ENCODE peak calls at places on chromosomes 16 and 17, in eight cellular contexts. M, T, X, G, Z, H, B and P are unnamed samples.

GRCh38 chr16:15598648-15599190 is 44.2 kb downstream of the MARF1 start:
- DNase-seq in Z (no peak), X (no peak), H (no peak), G (no peak), M (no peak), B (no peak), T (no peak), P (no peak)

GRCh38 chr17:42121066-42121769 is at the start of gene KAT2A:
- DNase-seq in B (peak), X (peak), Z (peak), T (peak), H (peak), G (peak), M (peak), P (peak)

GRCh38 chr16:73473713-73474112 is 425.8 kb upstream of the ZFHX3 start:
- DNase-seq in M (no peak), X (no peak), G (no peak), B (no peak), Z (no peak), H (no peak), T (no peak), P (no peak)

GRCh38 chr16:72990003-72990521 is 57.9 kb downstream of the ZFHX3 start:
- DNase-seq in T (peak), X (no peak), M (no peak), Z (no peak), G (peak), B (no peak), H (peak), P (no peak)

GRCh38 chr17:57481901-57482300 is 225.6 kb downstream of the MSI2 start:
- DNase-seq in G (peak), Z (no peak), B (no peak), H (no peak), M (no peak), X (no peak), T (peak), P (no peak)

GRCh38 chr16:66925322-66925840 is at the start of gene RRAD:
- DNase-seq in M (no peak), T (no peak), G (peak), B (peak), Z (no peak), H (no peak), X (peak), P (no peak)

GRCh38 chr16:88731699-88732098 is 25.4 kb downstream of the CTU2 start:
- DNase-seq in H (no peak), G (peak), X (no peak), M (no peak), Z (no peak), T (no peak), B (no peak), P (no peak)

GRCh38 chr16:21987498-21987897 is 13.4 kb downstream of the PDZD9 start:
- DNase-seq in Z (no peak), T (no peak), M (no peak), X (no peak), H (no peak), G (no peak), B (no peak), P (no peak)

GRCh38 chr16:52630711-52631110 is 83.8 kb upstream of the TOX3 start:
- DNase-seq in X (no peak), G (no peak), B (no peak), H (no peak), Z (no peak), M (no peak), T (no peak), P (no peak)

GRCh38 chr17:77160032-77160876 is 19.5 kb downstream of the SEC14L1 start:
- DNase-seq in X (no peak), T (no peak), Z (no peak), H (no peak), G (no peak), B (no peak), M (no peak), P (no peak)

GRCh38 chr17:60047590-60047989 is 31.1 kb downstream of the HEATR6 start:
- DNase-seq in M (no peak), B (no peak), T (no peak), H (no peak), X (no peak), G (no peak), Z (no peak), P (no peak)

GRCh38 chr16:12253731-12254130 is 277.2 kb downstream of the SNX29 start:
- DNase-seq in X (no peak), G (no peak), M (no peak), T (no peak), H (no peak), Z (no peak), B (no peak), P (no peak)

GRCh38 chr16:65453646-65454045 is 331.8 kb upstream of the CDH11 start:
- DNase-seq in X (no peak), M (no peak), Z (no peak), B (no peak), T (no peak), H (no peak), G (no peak), P (no peak)

GRCh38 chr16:3642397-3643094 is 11.9 kb upstream of the DNASE1 start:
- DNase-seq in T (no peak), B (no peak), H (peak), M (peak), G (peak), X (no peak), Z (peak), P (no peak)

GRCh38 chr17:32626371-32626770 is 139.6 kb downstream of the CDK5R1 start:
- DNase-seq in X (no peak), Z (no peak), M (no peak), G (no peak), H (no peak), T (no peak), B (no peak), P (no peak)

GRCh38 chr17:70099267-70099666 is 24.2 kb downstream of the KCNJ16 start:
- DNase-seq in B (no peak), H (no peak), Z (no peak), G (no peak), M (no peak), T (no peak), X (no peak), P (no peak)

GRCh38 chr17:70099884-70100283 is 24.9 kb downstream of the KCNJ16 start:
- DNase-seq in H (no peak), X (no peak), M (no peak), G (no peak), Z (no peak), T (no peak), B (no peak), P (no peak)

GRCh38 chr17:70102531-70102930 is 27.5 kb downstream of the KCNJ16 start:
- DNase-seq in X (no peak), T (no peak), B (no peak), M (no peak), Z (no peak), G (peak), H (no peak), P (no peak)

GRCh38 chr17:70098030-70098429 is 23.0 kb downstream of the KCNJ16 start:
- DNase-seq in T (no peak), M (no peak), B (no peak), Z (no peak), G (no peak), H (no peak), X (no peak), P (no peak)

DNA sequence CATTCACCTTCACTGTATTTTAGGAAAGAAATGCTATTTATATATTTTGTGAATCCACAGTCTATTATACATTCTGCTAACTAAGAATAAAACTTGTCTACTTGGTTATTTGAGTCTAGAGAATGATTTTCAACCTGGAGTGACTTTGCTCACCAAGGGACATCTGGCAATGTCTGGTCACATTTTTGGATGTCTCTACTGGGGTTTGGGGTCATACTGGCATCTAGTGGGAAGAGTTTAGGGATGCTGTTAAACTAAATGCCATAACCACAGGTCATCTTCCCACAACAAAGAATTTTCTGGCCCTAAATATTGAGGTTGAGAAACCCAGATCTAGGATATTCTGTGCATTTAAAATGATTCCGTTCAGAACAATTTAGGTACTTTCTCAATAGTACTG is 26.0 kb downstream of the KCNJ16 start:
- DNase-seq in G (no peak), Z (no peak), T (no peak), X (no peak), B (no peak), H (no peak), M (no peak), P (no peak)
- TF ChIP-seq CTCF in G (no peak), Z (no peak), T (peak), X (no peak), B (no peak), H (no peak), M (no peak), P (no peak)

DNA sequence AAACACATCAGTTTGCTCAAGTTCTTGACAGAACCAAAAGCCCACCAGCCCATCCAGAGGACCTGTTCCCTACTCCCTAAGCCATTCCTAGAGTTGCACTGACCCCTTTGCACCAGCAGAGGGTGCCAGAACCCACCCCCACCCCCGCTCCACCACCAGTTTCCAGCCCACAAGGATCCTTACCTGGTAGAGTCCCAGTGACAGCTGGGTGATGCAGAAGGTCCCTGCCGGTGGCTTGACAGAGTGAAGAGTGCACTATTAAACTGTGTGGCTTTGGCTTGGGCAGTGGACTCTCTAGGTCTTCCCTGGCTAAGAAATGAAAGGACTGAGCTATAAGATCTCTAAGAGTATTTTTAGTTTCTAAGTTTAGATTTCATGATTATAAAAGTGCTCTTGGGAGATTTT is 73.3 kb upstream of the MTMR4 start:
- DNase-seq in H (peak), Z (no peak), G (peak), B (no peak), T (no peak), X (peak), M (peak), P (peak)
- TF ChIP-seq CTCF in H (peak), Z (peak), G (peak), B (peak), T (peak), X (peak), M (peak), P (peak)

GRCh38 chr17:75632428-75632827 is 806 bp upstream of the SMIM5 start:
- DNase-seq in G (no peak), B (peak), M (no peak), T (no peak), Z (no peak), H (no peak), X (no peak), P (no peak)

GRCh38 chr17:75631353-75631752 is 1.9 kb upstream of the SMIM5 start:
- DNase-seq in T (no peak), M (no peak), Z (no peak), B (peak), X (no peak), G (no peak), H (no peak), P (no peak)

GRCh38 chr17:75633484-75634375 is 496 bp downstream of the SMIM5 start:
- DNase-seq in H (peak), T (peak), Z (peak), G (peak), X (peak), B (peak), M (peak), P (peak)

GRCh38 chr17:75634376-75634740 is 1.1 kb downstream of the SMIM5 start:
- DNase-seq in Z (no peak), H (no peak), T (no peak), G (no peak), B (peak), M (no peak), X (no peak), P (no peak)

GRCh38 chr17:75632863-75633483 is at the start of gene SMIM5:
- DNase-seq in M (peak), H (peak), B (peak), G (peak), Z (peak), X (peak), T (peak), P (peak)
- TF ChIP-seq CTCF in M (peak), H (peak), B (peak), G (peak), Z (peak), X (peak), T (peak), P (peak)

GRCh38 chr17:51325471-51325870 is 65.1 kb downstream of the UTP18 start:
- DNase-seq in G (no peak), H (no peak), Z (no peak), X (no peak), T (no peak), M (no peak), B (no peak), P (no peak)

GRCh38 chr17:51319186-51319585 is 58.8 kb downstream of the UTP18 start:
- DNase-seq in M (no peak), T (no peak), X (no peak), G (no peak), Z (no peak), H (no peak), B (no peak), P (no peak)

GRCh38 chr17:51322390-51323029 is 62.2 kb downstream of the UTP18 start:
- DNase-seq in H (no peak), M (no peak), B (no peak), Z (no peak), G (no peak), X (no peak), T (no peak), P (no peak)
- TF ChIP-seq CTCF in H (peak), M (peak), B (no peak), Z (peak), G (no peak), X (peak), T (peak), P (peak)

GRCh38 chr16:76661691-76662090 is 384.5 kb downstream of the CNTNAP4 start:
- DNase-seq in Z (no peak), B (no peak), M (no peak), T (no peak), H (no peak), G (no peak), X (no peak), P (no peak)

GRCh38 chr16:76670125-76670857 is 393.1 kb downstream of the CNTNAP4 start:
- DNase-seq in H (no peak), M (no peak), Z (no peak), T (no peak), X (no peak), B (no peak), G (no peak), P (no peak)

GRCh38 chr16:76668207-76668725 is 391.1 kb downstream of the CNTNAP4 start:
- DNase-seq in M (no peak), G (no peak), H (no peak), Z (no peak), T (no peak), B (no peak), X (no peak), P (no peak)

GRCh38 chr16:76669288-76669687 is 392.1 kb downstream of the CNTNAP4 start:
- DNase-seq in X (no peak), B (no peak), M (no peak), H (no peak), Z (no peak), T (no peak), G (no peak), P (no peak)

DNA sequence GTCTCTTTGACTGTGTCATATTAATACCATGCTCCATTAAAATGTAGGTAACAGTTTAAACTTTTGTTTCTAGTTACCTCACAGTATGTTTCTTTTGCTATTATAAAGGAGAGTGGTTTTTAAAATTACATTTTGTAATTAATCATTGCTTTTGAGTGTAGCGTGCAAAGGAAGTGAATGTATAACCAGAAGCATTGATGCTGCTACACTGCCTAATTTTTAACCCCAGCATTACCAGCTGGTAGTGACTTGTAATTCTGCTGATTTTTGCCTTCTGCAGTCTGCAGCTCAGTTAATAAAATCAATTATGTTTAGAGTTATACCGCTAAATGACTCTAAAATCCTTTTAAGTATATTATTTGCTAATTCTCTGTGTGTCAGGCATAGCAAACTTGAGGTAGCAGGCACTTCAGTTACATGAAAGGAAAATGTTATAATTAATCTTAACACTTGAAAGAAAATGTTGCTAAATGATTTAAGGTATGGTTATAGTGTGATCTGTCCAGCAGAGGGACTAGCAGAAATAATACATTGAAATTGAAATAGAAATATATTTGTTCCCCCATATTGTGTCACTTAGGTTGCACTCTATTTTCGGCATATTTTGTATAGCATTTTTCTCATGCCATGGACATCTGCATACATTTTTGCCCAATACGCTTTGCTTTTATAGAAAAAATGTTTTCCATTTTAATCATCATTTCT is 388.5 kb downstream of the CNTNAP4 start:
- DNase-seq in B (no peak), H (no peak), G (no peak), Z (no peak), T (no peak), X (no peak), M (no peak), P (no peak)
- TF ChIP-seq CTCF in B (no peak), H (no peak), G (no peak), Z (peak), T (no peak), X (no peak), M (no peak), P (no peak)

GRCh38 chr17:11363575-11363974 is 122.6 kb downstream of the SHISA6 start:
- DNase-seq in X (no peak), Z (no peak), G (no peak), H (no peak), B (no peak), M (no peak), T (no peak), P (no peak)
- TF ChIP-seq CTCF in X (no peak), Z (no peak), G (no peak), H (no peak), B (no peak), M (no peak), T (no peak), P (no peak)

DNA sequence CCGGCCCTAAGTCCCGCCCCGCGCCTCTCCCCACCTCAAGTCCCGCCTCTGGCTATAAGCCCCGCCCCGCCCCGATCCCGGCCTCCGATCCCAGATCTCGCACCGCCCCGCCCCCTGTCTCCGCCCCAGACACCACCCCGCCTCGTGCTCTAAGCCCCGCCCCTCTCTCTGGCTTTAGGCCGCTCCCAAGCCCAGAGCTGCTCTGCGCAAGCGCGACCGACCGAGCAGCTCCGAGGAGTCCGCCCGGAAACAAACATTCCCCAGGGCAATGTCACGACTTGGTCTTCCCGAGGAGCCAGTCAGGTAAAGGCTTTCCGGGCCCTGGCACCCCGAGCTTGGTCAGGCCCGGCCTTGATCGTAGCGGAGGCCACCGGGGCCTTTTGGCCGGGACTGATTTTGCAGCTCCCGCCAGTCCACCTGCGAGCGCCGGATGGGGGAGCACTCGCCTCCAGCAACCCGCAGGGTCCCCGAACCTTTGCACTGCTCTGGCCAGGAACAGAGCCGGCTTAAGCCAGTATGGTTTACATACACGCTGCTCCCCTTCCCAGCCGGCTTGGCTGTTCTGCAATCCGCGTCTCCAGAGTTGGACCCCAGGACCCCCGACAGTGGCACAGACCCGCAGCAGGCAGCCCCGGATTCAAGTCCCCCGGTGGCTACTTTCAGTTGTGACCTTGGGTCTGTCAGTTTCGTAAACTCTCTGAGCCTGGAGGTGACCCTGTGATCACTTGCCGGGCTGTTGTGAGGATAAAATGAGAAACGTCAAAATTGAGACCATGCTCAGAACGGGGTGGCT is at the start of gene NUDT7:
- DNase-seq in T (peak), B (peak), G (peak), X (peak), Z (peak), H (peak), M (peak), P (peak)
- TF ChIP-seq CTCF in T (no peak), B (no peak), G (no peak), X (peak), Z (peak), H (peak), M (peak), P (peak)

GRCh38 chr17:69175262-69175811 is 33.6 kb upstream of the ABCA6 start:
- DNase-seq in B (no peak), T (no peak), H (no peak), G (no peak), M (no peak), Z (no peak), X (no peak), P (no peak)

GRCh38 chr17:69175812-69176517 is 34.3 kb upstream of the ABCA6 start:
- DNase-seq in M (no peak), B (no peak), X (no peak), Z (no peak), H (no peak), T (peak), G (no peak), P (no peak)

GRCh38 chr17:69179227-69179952 is 37.7 kb upstream of the ABCA6 start:
- DNase-seq in G (peak), T (no peak), H (no peak), B (no peak), X (no peak), Z (no peak), M (no peak), P (no peak)
- TF ChIP-seq CTCF in G (no peak), T (no peak), H (no peak), B (no peak), X (no peak), Z (no peak), M (no peak), P (no peak)

GRCh38 chr16:30370444-30371247 is at the start of gene TBC1D10B:
- DNase-seq in T (peak), M (peak), B (peak), H (peak), X (peak), G (peak), Z (peak), P (peak)
- TF ChIP-seq CTCF in T (peak), M (peak), B (peak), H (peak), X (peak), G (no peak), Z (peak), P (no peak)

DNA sequence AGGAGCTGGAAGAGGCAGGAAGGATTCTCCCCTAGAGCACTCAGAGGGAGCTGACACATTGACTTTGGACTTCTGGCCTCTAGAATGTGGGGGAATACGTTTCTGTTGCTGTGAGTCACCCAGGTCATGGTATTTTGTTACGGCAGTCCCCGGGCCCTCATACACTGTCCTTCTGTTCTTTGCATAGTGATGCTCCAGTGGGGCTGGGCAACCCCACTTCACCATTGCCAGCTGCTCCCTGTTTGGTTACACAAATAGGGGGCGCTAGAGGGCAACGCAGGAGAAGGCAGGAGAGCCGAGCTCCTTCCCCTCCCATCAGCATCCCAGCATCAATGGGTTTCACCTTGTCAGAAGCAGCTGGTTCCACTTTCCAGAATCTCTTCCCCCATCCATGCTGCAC is 257.7 kb upstream of the FOXF1 start:
- DNase-seq in Z (no peak), X (no peak), G (peak), M (no peak), T (no peak), B (no peak), H (no peak), P (no peak)
- TF ChIP-seq CTCF in Z (peak), X (peak), G (no peak), M (peak), T (peak), B (peak), H (no peak), P (peak)